ENCODE peak calls at places on chromosomes 6 and 20, in eight cellular contexts. J, Y, A, U, S, R, E and G are unnamed samples.

GRCh38 chr6:14270925-14271791 is 153.6 kb downstream of the CD83 start:
- DNase-seq in J (no peak), Y (peak), R (peak), A (no peak), U (peak), E (peak), S (peak), G (peak)

GRCh38 chr6:110814488-110815259 is 595 bp downstream of the CDK19 start:
- DNase-seq in Y (peak), S (peak), U (peak), J (no peak), E (peak), A (peak), R (peak), G (peak)

GRCh38 chr20:48338717-48339116 is 489.1 kb downstream of the PREX1 start:
- DNase-seq in R (no peak), U (no peak), J (no peak), E (no peak), S (no peak), Y (peak), A (no peak), G (peak)

GRCh38 chr20:48626226-48626937 is 201.4 kb downstream of the PREX1 start:
- DNase-seq in Y (peak), J (no peak), U (no peak), A (no peak), S (no peak), E (no peak), R (no peak), G (peak)

GRCh38 chr6:118693562-118693961 is 42.2 kb upstream of the CEP85L start:
- DNase-seq in J (no peak), Y (no peak), A (no peak), E (no peak), S (no peak), R (no peak), U (no peak), G (no peak)

GRCh38 chr20:21663465-21663864 is 42.0 kb upstream of the PAX1 start:
- DNase-seq in J (no peak), A (no peak), E (no peak), Y (no peak), R (no peak), U (no peak), S (no peak), G (no peak)

GRCh38 chr6:25874822-25875562 is 949 bp upstream of the SLC17A3 start:
- DNase-seq in A (no peak), R (no peak), S (no peak), U (no peak), Y (no peak), J (no peak), E (no peak), G (no peak)

GRCh38 chr20:58652606-58653303 is 1.7 kb downstream of the STX16 start:
- DNase-seq in Y (no peak), U (no peak), R (no peak), A (no peak), S (no peak), E (no peak), J (no peak), G (no peak)

GRCh38 chr20:36063916-36064660 is 90.5 kb upstream of the EPB41L1 start:
- DNase-seq in U (no peak), Y (no peak), S (peak), A (no peak), E (no peak), R (peak), J (no peak), G (no peak)

GRCh38 chr6:15661815-15662245 is 998 bp downstream of the DTNBP1 start:
- DNase-seq in J (no peak), A (no peak), R (peak), Y (no peak), U (no peak), S (no peak), E (no peak), G (no peak)

GRCh38 chr6:79640146-79641111 is 9.3 kb downstream of the SH3BGRL2 start:
- DNase-seq in A (no peak), J (no peak), Y (no peak), E (no peak), U (no peak), S (no peak), R (no peak), G (no peak)

GRCh38 chr20:24998631-24999445 is 6.3 kb upstream of the APMAP start:
- DNase-seq in Y (no peak), S (peak), U (no peak), R (no peak), J (no peak), A (no peak), E (no peak), G (peak)

GRCh38 chr6:4134841-4135664 is at the start of gene ECI2:
- DNase-seq in U (peak), Y (no peak), E (peak), A (no peak), J (no peak), S (no peak), R (peak), G (peak)

GRCh38 chr20:62775206-62775605 is 21.1 kb upstream of the MRGBP start:
- DNase-seq in E (no peak), J (no peak), S (no peak), A (no peak), R (no peak), U (no peak), Y (no peak), G (no peak)

GRCh38 chr20:24328901-24329300 is 140.5 kb upstream of the SYNDIG1 start:
- DNase-seq in Y (peak), U (no peak), A (no peak), J (no peak), R (no peak), S (no peak), E (no peak), G (peak)

GRCh38 chr20:12203981-12204380 is 286.3 kb downstream of the BTBD3 start:
- DNase-seq in S (no peak), A (no peak), U (no peak), E (no peak), R (no peak), J (no peak), Y (no peak), G (no peak)

GRCh38 chr6:84773431-84774173 is 9.2 kb upstream of the TBX18 start:
- DNase-seq in U (peak), R (peak), E (peak), J (no peak), S (no peak), A (no peak), Y (no peak), G (peak)

GRCh38 chr6:146785001-146785585 is 186.3 kb downstream of the ADGB start:
- DNase-seq in J (peak), S (peak), R (no peak), Y (peak), A (no peak), U (no peak), E (peak), G (peak)

GRCh38 chr20:460180-460579 is 2.2 kb downstream of the TBC1D20 start:
- DNase-seq in Y (no peak), J (no peak), E (no peak), U (no peak), A (no peak), R (no peak), S (no peak), G (no peak)
- H3K4me3 ChIP-seq in Y (peak), J (peak), E (peak), U (peak), A (no peak), R (peak), S (no peak), G (peak)

GRCh38 chr6:106749611-106750010 is 120.2 kb downstream of the QRSL1 start:
- DNase-seq in A (no peak), U (no peak), R (no peak), J (no peak), E (peak), S (no peak), Y (no peak), G (no peak)

GRCh38 chr6:106746660-106747059 is 117.3 kb downstream of the QRSL1 start:
- DNase-seq in Y (peak), S (no peak), R (no peak), J (no peak), E (peak), A (no peak), U (no peak), G (peak)

GRCh38 chr6:106750146-106750900 is 120.9 kb downstream of the QRSL1 start:
- DNase-seq in A (no peak), S (no peak), R (no peak), U (no peak), Y (no peak), E (peak), J (no peak), G (no peak)

GRCh38 chr6:106747139-106747538 is 117.8 kb downstream of the QRSL1 start:
- DNase-seq in E (peak), J (no peak), A (no peak), R (no peak), Y (no peak), S (peak), U (no peak), G (no peak)

GRCh38 chr6:106748547-106749207 is 119.3 kb downstream of the QRSL1 start:
- DNase-seq in U (no peak), A (no peak), R (no peak), S (no peak), J (no peak), Y (no peak), E (no peak), G (no peak)
- TF ChIP-seq CTCF in U (no peak), A (no peak), R (no peak), S (no peak), J (no peak), Y (no peak), E (no peak), G (no peak)

DNA sequence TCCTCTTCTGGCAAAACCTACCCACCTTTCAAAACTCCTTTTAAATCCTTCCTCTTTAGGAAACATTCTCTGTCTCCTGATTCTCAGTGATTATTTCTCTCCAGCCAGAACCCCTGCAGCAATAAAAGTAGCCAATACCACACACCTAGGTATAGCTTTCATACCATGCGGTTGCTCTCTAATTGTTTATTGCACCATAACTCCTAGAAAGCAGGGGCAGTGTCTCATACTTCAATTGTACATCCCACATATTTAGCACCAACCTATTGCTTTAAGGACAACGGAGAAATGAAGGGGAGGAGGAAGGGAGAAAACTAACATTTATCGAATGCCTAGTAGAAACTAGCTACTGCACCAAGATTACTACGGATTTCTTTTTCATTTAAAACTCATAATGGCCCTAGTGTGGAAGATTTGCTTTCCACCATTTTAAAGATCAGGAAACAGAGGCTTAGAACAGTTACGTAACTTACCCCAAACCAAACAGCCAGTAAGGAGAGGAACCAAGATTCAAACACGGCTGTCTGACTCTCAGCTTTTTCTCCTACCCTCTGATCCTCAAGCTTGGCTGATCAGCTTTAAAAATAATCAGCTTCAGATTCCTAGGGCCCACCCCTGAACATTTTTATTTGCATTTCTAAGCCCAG is 43.4 kb upstream of the ATXN1 start:
- DNase-seq in E (no peak), R (no peak), J (no peak), Y (no peak), S (no peak), A (no peak), U (no peak), G (no peak)
- H3K4me3 ChIP-seq in E (no peak), R (no peak), J (no peak), Y (no peak), S (no peak), A (no peak), U (no peak), G (no peak)

DNA sequence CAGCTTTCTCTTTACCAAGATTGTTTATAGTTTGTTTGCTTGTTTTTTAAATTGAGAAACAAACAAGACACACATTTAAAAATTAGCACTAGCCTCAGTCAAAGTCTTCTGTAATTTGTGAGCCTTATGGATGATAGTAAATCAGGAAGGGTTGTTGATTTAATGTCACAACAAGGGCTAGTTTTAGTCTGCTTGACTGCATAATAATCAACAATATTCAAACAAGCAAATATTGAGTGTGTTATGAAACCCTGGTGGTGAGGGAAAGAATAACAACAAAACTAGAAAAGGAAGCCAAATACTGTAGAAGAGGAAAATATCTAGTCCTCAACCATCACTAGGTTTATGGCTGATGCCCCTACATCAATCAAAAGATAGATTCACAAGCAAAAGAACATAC is 228.6 kb downstream of the TBC1D7 start:
- DNase-seq in Y (no peak), E (no peak), R (no peak), A (no peak), J (no peak), U (no peak), S (no peak), G (no peak)
- TF ChIP-seq CTCF in Y (no peak), E (peak), R (no peak), A (no peak), J (no peak), U (no peak), S (no peak), G (peak)

DNA sequence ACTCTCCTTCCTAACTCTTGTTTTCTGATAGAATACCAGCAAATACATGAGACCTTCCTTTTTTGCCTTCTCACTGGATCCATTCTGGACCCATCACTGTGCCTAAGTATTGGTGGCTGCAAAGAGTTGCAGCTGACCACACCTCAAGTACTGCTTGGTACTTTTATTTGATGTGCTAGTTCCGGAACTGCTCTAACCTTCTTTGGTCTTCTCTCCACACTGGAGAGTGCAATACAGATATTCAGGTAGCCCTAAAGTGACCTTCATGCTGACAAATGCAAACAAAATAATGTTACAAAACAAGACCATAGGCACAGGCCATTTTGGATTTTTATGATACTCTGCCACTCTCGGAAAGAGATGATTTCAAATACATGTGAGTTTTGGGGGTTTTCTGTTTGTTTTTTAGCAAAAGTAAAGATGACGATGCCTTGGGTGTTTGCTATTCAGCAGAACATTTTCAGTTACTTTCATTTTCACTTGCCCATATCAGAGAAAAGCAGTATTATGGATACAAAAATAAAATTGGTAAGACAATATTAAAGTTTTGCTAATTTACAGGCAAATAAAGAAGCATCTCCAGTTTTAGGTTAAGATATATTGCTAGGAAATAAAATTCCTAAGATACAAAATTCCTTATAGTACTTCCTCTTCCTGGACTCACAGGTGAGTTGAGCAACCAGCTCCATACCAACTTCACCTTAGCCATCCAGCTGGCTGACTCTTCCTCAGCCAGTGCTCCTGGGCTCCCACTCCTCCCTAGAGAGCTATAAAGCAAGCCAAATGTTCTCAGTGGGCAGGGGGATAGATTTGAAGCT is 42.0 kb downstream of the PTPRK start:
- DNase-seq in Y (no peak), J (no peak), E (no peak), S (no peak), R (no peak), U (no peak), A (no peak), G (no peak)
- H3K4me3 ChIP-seq in Y (no peak), J (no peak), E (no peak), S (peak), R (peak), U (peak), A (no peak), G (peak)

DNA sequence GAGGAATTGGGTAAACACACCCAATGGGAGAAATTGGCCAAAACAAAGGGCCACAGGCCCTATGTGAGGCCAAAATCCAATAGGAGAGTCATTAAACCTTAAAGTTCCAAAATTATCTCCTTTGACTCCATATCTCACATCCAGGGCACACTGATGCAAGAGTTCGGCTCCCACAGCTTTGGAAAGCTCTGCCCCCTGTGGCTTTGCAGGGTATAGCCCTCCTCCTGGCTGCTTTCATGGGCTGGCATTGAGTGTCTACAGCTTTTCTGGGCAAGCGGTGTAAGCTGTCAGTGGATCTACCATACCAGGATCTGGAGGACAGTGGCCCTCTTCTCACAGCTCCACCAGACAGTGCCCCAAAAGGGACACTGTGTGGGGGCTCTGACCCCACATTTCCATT is 160.5 kb downstream of the ADGRG6 start:
- DNase-seq in J (no peak), Y (no peak), S (no peak), U (no peak), A (no peak), R (no peak), E (no peak), G (no peak)
- TF ChIP-seq CTCF in J (peak), Y (no peak), S (no peak), U (no peak), A (no peak), R (no peak), E (peak), G (no peak)

DNA sequence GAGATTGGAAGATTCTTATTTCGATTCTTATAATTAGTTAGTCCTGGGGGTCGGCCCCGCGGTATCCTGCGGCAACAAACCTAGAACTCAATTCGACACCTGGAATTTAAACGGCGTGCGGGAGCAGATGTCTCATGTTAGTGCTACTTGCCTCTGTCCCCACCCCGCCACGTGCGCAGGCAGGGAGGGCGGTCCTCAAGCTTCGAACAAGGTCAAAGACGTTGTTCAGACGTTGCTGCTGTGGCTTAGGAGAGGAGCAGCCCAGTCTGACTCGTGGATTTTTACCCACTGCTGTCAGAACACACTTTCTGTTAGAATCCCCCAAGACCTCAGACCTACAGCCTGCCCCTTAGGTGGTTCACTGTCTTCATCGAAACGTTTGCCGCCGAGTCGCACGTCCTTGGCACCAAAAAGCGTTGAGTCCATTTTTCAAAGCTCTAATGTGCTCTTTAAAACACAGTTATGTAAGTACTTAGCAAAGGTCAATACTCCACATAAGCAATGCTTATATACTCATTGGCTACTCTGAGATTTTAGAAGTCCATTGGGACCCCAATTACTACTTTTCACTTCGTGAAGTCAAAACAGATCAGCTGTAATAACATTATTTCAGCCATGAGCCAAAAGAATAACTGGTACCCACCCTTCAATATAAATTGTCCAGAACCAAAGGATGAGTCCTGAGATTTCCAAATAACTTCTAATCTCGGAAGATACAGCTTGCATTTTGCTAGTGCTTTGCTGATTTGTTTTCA is 2.7 kb upstream of the C6orf62 start:
- DNase-seq in A (peak), Y (no peak), E (no peak), J (no peak), S (peak), R (peak), U (peak), G (no peak)
- H3K4me3 ChIP-seq in A (peak), Y (peak), E (peak), J (peak), S (peak), R (peak), U (peak), G (peak)

DNA sequence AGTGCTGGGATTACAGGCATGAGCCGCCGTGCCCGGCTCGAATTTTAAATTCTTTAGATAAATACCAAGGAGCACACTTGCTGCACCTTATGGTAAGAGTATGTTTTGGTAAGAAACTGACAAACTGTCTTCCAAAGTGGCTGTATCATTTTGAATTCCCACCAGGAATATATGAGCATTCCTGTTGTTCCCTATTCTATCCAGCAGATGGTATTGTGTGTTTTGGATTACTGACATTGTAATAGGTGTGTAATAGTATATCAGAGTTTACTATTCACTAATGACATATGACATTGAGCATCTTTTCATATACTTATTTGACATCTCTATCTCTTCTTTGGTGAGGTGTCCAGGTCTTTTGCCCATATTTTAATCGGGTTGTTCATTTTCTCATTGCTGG is 40.5 kb downstream of the TGM6 start:
- DNase-seq in U (no peak), J (no peak), R (no peak), A (no peak), E (no peak), S (no peak), Y (peak), G (no peak)
- TF ChIP-seq CTCF in U (no peak), J (no peak), R (peak), A (no peak), E (peak), S (no peak), Y (peak), G (peak)